ENCODE peak calls at places on chromosomes 7 and 10, in nine cellular contexts. U is spleen; H is CD8-positive, alpha-beta T cell; X is fibroblast of lung; W is PC-3; I is suprapubic skin; K is RWPE2; R is colonic mucosa; P is neural progenitor cell. L is an unnamed sample.

GRCh38 chr10:22433875-22434274 is 88.6 kb downstream of the SPAG6 start:
- DNase-seq in U (no peak), P (no peak), I (no peak), R (no peak), K (no peak), X (peak; percentile 91), H (no peak), W (peak; percentile 91), L (no peak)

GRCh38 chr7:18901351-18901750 is 216.1 kb downstream of the TWIST1 start:
- DNase-seq in W (no peak), K (no peak), X (no peak), I (no peak), P (no peak), H (no peak), U (no peak), R (no peak), L (no peak)

GRCh38 chr7:38822556-38822955 is 86.4 kb downstream of the VPS41 start:
- DNase-seq in H (no peak), W (peak; percentile 10), X (peak; percentile 20), R (no peak), K (no peak), P (no peak), I (no peak), U (no peak), L (no peak)

GRCh38 chr7:92466682-92467081 is 11.1 kb downstream of the ERVW-1 start:
- DNase-seq in H (no peak), P (no peak), R (peak; percentile 29), K (no peak), I (no peak), X (no peak), U (no peak), W (no peak), L (no peak)

GRCh38 chr7:157753713-157754415 is 417.1 kb downstream of the DNAJB6 start:
- DNase-seq in I (no peak), K (no peak), R (no peak), P (no peak), W (no peak), H (no peak), U (no peak), X (no peak), L (no peak)

GRCh38 chr10:31928531-31929259 is at the start of gene ARHGAP12:
- DNase-seq in U (peak; percentile 97), R (peak; percentile 95), W (peak; percentile 71), H (peak; percentile 70), K (peak; percentile 79), P (peak; percentile 95), X (peak; percentile 82), I (peak; percentile 96), L (peak; percentile 87)

GRCh38 chr7:158274404-158274811 is 313.2 kb downstream of the PTPRN2 start:
- DNase-seq in X (no peak), K (peak; percentile 32), W (no peak), P (no peak), I (peak; percentile 75), H (no peak), U (peak; percentile 66), R (no peak), L (no peak)

GRCh38 chr10:92965314-92965713 is 95.3 kb upstream of the CYP26C1 start:
- DNase-seq in X (peak; percentile 80), W (peak; percentile 68), U (no peak), R (no peak), I (no peak), P (peak; percentile 69), K (no peak), H (no peak), L (no peak)

GRCh38 chr7:139990571-139990970 is 72.2 kb downstream of the PARP12 start:
- DNase-seq in H (no peak), X (no peak), U (no peak), W (no peak), P (no peak), I (no peak), K (no peak), R (no peak), L (no peak)

GRCh38 chr7:139985811-139986210 is 76.9 kb downstream of the PARP12 start:
- DNase-seq in R (no peak), K (no peak), H (no peak), W (no peak), X (no peak), I (no peak), U (no peak), P (no peak), L (no peak)

GRCh38 chr7:139989366-139990141 is 73.2 kb downstream of the PARP12 start:
- DNase-seq in H (no peak), K (no peak), X (no peak), W (no peak), U (no peak), R (no peak), I (no peak), P (no peak), L (no peak)

GRCh38 chr7:139990142-139990535 is 72.6 kb downstream of the PARP12 start:
- DNase-seq in K (no peak), P (no peak), W (no peak), X (no peak), H (no peak), U (no peak), I (no peak), R (no peak), L (no peak)

DNA sequence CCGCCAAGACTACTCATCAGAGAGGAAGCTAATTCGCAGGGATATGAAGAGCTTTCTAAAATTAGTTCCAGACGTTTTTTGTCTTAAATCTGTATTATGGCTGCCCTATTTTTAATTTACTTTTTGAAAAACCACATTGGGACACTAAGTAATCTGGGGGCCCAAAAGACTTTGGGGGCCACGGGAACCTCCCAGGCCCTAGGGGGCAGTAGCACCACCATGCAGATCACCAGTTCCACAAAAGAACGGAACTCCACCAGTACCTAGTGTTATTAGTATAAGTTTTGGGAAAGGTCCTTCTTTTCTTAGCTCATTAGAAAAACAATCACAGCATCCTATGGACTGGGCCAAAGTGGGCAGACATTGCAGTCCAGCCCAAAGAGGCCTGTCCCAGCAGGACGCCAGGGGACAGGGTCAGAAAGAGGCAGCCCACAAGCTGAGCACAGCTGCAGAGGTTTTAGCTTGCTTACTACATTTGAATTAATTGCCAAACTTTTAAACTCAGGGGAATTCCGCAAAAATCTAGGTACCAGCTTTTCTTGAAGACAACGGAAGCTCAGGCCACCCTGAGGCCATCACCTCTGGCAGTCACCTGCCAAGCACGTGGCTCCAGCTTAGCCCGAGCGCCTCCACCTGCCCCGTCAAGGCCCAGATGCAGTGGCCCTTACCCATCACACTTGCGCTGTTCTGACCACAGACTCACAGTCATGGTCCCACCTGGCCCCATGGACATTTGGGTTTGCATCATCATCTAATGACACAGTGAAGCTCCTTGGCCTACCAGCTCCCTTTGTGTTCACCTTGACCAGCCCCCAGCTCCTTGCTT is 74.8 kb downstream of the PARP12 start:
- DNase-seq in X (no peak), K (no peak), R (no peak), P (no peak), W (no peak), H (no peak), U (no peak), I (no peak), L (no peak)
- TF ChIP-seq CTCF in X (no peak), K (no peak), R (no peak), P (no peak), W (peak; percentile 34), H (no peak), U (no peak), I (no peak), L (no peak)

GRCh38 chr7:111532625-111533024 is 29.7 kb downstream of the IMMP2L start:
- DNase-seq in H (no peak), U (no peak), P (no peak), R (no peak), W (no peak), K (no peak), I (no peak), X (peak; percentile 39), L (no peak)

GRCh38 chr7:111535142-111535541 is 27.1 kb downstream of the IMMP2L start:
- DNase-seq in W (no peak), H (no peak), I (no peak), K (no peak), R (no peak), X (no peak), P (no peak), U (no peak), L (no peak)

GRCh38 chr7:111541067-111541466 is 21.2 kb downstream of the IMMP2L start:
- DNase-seq in R (no peak), W (no peak), H (no peak), X (no peak), I (no peak), K (no peak), P (no peak), U (no peak), L (no peak)

GRCh38 chr7:111540199-111540815 is 22.0 kb downstream of the IMMP2L start:
- DNase-seq in H (no peak), K (no peak), I (no peak), P (no peak), W (no peak), X (no peak), U (no peak), R (no peak), L (no peak)

GRCh38 chr7:111537134-111537533 is 25.2 kb downstream of the IMMP2L start:
- DNase-seq in X (no peak), R (no peak), U (no peak), I (no peak), K (no peak), H (no peak), P (no peak), W (no peak), L (no peak)
- H3K27me3 ChIP-seq in X (no peaks in the 10 kb centered on the region), R (no peaks in the 10 kb centered on the region), U (no peaks in the 10 kb centered on the region), I (no peaks in the 10 kb centered on the region), K (no peaks in the 10 kb centered on the region), H (no peaks in the 10 kb centered on the region), P (no peaks in the 10 kb centered on the region), W (no peaks in the 10 kb centered on the region), L (no peaks in the 10 kb centered on the region)

GRCh38 chr7:120991133-120991532 is 2.6 kb downstream of the CPED1 start:
- DNase-seq in X (no peak), R (no peak), W (no peak), I (no peak), U (no peak), P (no peak), K (no peak), H (no peak), L (no peak)

GRCh38 chr7:120992272-120993010 is 3.9 kb downstream of the CPED1 start:
- DNase-seq in U (no peak), P (no peak), I (no peak), K (no peak), R (no peak), H (no peak), X (no peak), W (no peak), L (no peak)

GRCh38 chr7:120990468-120991118 is 2.1 kb downstream of the CPED1 start:
- DNase-seq in R (no peak), X (peak; percentile 56), U (no peak), I (no peak), H (no peak), K (no peak), W (no peak), P (no peak), L (no peak)

GRCh38 chr7:120993011-120993574 is 4.6 kb downstream of the CPED1 start:
- DNase-seq in R (no peak), K (no peak), I (no peak), H (no peak), X (peak; percentile 41), W (no peak), P (no peak), U (no peak), L (no peak)

DNA sequence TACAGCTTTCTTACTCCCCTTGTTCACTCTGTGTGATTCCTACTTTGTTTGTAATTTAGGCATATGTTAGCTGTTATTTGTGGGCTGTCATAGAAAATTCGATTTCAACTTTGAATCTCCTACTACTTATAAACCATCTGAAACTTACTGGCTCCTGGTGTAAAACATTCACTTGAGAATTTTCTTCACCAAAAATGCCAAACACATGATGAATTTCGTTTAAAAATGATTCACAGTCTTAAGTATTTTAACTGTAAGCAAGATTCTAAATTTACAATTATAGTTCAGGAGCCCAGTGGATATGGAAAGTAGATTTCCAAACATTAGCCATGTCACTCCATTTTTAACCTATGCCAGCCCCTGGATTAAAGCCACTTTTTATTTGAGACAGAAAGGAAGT is 3.1 kb downstream of the CPED1 start:
- DNase-seq in P (no peak), X (peak; percentile 81), W (peak; percentile 41), R (no peak), U (no peak), H (no peak), K (no peak), I (no peak), L (no peak)
- H3K27ac ChIP-seq in P (no peak overlapping the region), X (peak overlapping the region; percentile 99), W (peak overlapping the region; percentile 28), R (peak overlapping the region; percentile 53), U (peak overlapping the region; percentile 21), H (no peak overlapping the region), K (no peak overlapping the region), I (peak overlapping the region; percentile 11), L (no peak overlapping the region)

GRCh38 chr7:154241988-154242387 is 189.8 kb downstream of the DPP6 start:
- DNase-seq in W (no peak), P (no peak), R (no peak), H (no peak), X (no peak), U (no peak), I (no peak), K (no peak), L (no peak)

DNA sequence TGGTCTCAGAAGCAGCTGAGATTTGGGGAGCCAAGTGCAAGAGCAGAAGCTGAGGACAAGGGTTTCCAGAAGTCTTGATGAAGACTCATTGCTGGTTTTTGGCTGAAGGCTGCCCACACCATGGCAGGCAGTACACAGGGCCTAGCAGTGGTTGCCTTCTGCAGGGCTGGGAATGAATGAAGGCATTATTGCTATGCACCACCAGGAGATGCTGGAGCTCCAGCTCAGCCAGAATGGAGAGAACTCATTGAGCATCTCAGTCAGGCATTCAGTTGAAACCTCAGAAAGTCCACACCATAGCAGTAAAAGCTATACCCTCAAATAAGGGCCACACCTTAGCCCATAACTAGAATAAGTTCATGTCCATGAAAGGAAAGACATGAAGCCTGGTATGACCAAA is 190.5 kb downstream of the DPP6 start:
- DNase-seq in X (no peak), P (no peak), U (no peak), I (no peak), W (no peak), R (no peak), H (no peak), K (no peak), L (no peak)
- TF ChIP-seq CTCF in X (no peak), P (no peak), U (no peak), I (no peak), W (no peak), R (no peak), H (no peak), K (no peak), L (no peak)

L was measured in CD4-positive, alpha-beta T cell.